ENCODE peak calls at places on chromosomes 13 and 19, in seven cellular contexts. S is NCI-H748 treated with DMSO at 0.1 percent for 48 hours, H is AG09309, A is putamen, Z is nephron progenitor cell, U is right cardiac atrium, Y is NCI-H1105 treated with DMSO at 0.1 percent for 48 hours. Q is an unnamed sample.

GRCh38 chr19:55956431-55956830 is 8.8 kb downstream of the NLRP8 start:
- DNase-seq in S (no peak), H (no peak), A (no peak), Z (no peak), U (no peak), Y (no peak), Q (no peak)

GRCh38 chr19:19149402-19149801 is 11.1 kb upstream of the TMEM161A start:
- DNase-seq in S (no peak), H (no peak), A (no peak), Z (no peak), U (peak; percentile 6), Y (no peak), Q (no peak)

GRCh38 chr19:5628919-5629481 is 6.1 kb downstream of the SAFB start:
- DNase-seq in S (no peak), H (no peak), A (no peak), Z (no peak), U (no peak), Y (no peak), Q (peak; percentile 38)

GRCh38 chr19:19464339-19465098 is 50.8 kb downstream of the TSSK6 start:
- DNase-seq in S (no peak), H (no peak), A (no peak), Z (no peak), U (no peak), Y (no peak), Q (no peak)

GRCh38 chr19:610801-611505 is 21.3 kb downstream of the HCN2 start:
- DNase-seq in S (no peak), H (no peak), A (no peak), Z (peak; percentile 54), U (peak; percentile 84), Y (no peak), Q (no peak)

GRCh38 chr13:74847966-74848365 is 634.0 kb downstream of the TBC1D4 start:
- DNase-seq in S (no peak), H (no peak), A (no peak), Z (no peak), U (no peak), Y (no peak), Q (no peak)

GRCh38 chr19:46132508-46133100 is 8.1 kb upstream of the IGFL3 start:
- DNase-seq in S (no peak), H (no peak), A (no peak), Z (no peak), U (no peak), Y (no peak), Q (no peak)

GRCh38 chr19:51138549-51138979 is 3.5 kb upstream of the SIGLEC7 start:
- DNase-seq in S (no peak), H (no peak), A (no peak), Z (no peak), U (peak; percentile 74), Y (no peak), Q (peak; percentile 83)

GRCh38 chr13:36385471-36385870 is 39.3 kb upstream of the SPART start:
- DNase-seq in S (no peak), H (no peak), A (no peak), Z (no peak), U (no peak), Y (no peak), Q (no peak)

GRCh38 chr19:1459479-1459878 is 9.6 kb downstream of the APC2 start:
- DNase-seq in S (no peak), H (no peak), A (no peak), Z (no peak), U (no peak), Y (no peak), Q (no peak)

GRCh38 chr13:75384881-75385707 is 96.9 kb downstream of the TBC1D4 start:
- DNase-seq in S (peak; percentile 89), H (no peak), A (peak; percentile 63), Z (no peak), U (no peak), Y (peak; percentile 2), Q (no peak)

GRCh38 chr13:29849071-29849541 is 1.3 kb downstream of the UBL3 start:
- DNase-seq in S (peak; percentile 80), H (no peak), A (peak; percentile 47), Z (no peak), U (peak; percentile 43), Y (no peak), Q (peak; percentile 76)

GRCh38 chr19:53389591-53390377 is 5.2 kb upstream of the ZNF765 start:
- DNase-seq in S (no peak), H (no peak), A (peak; percentile 21), Z (no peak), U (no peak), Y (no peak), Q (no peak)

GRCh38 chr19:53503126-53503525 is 34.8 kb upstream of the ZNF331 start:
- DNase-seq in S (peak; percentile 16), H (no peak), A (peak; percentile 18), Z (no peak), U (no peak), Y (no peak), Q (no peak)

GRCh38 chr19:51272183-51272817 is 21.4 kb downstream of the SIGLECL1 start:
- DNase-seq in S (no peak), H (no peak), A (no peak), Z (no peak), U (no peak), Y (no peak), Q (no peak)

GRCh38 chr13:106008540-106008939 is 526.9 kb downstream of the EFNB2 start:
- DNase-seq in S (no peak), H (no peak), A (no peak), Z (no peak), U (no peak), Y (no peak), Q (no peak)

GRCh38 chr19:30755581-30755980 is 383.4 kb downstream of the ZNF536 start:
- DNase-seq in S (no peak), H (no peak), A (peak; percentile 4), Z (no peak), U (no peak), Y (no peak), Q (no peak)

GRCh38 chr13:106143930-106144709 is 391.3 kb downstream of the EFNB2 start:
- DNase-seq in S (peak; percentile 91), H (no peak), A (no peak), Z (no peak), U (no peak), Y (peak; percentile 91), Q (no peak)

GRCh38 chr13:48600374-48601364 is 53.1 kb upstream of the CYSLTR2 start:
- DNase-seq in S (no peak), H (no peak), A (no peak), Z (no peak), U (peak; percentile 55), Y (no peak), Q (no peak)

GRCh38 chr13:21583496-21583895 is 20.5 kb downstream of the MICU2 start:
- DNase-seq in S (no peak), H (no peak), A (no peak), Z (no peak), U (no peak), Y (no peak), Q (no peak)

GRCh38 chr13:44471686-44472085 is 98.1 kb downstream of the SERP2 start:
- DNase-seq in S (no peak), H (peak; percentile 16), A (no peak), Z (no peak), U (no peak), Y (no peak), Q (no peak)

GRCh38 chr19:38977445-38978314 is 2.1 kb upstream of the FBXO17 start:
- DNase-seq in S (no peak), H (no peak), A (no peak), Z (no peak), U (no peak), Y (no peak), Q (no peak)

GRCh38 chr19:9885077-9885552 is 50.0 kb downstream of the PIN1 start:
- DNase-seq in S (no peak), H (no peak), A (peak; percentile 42), Z (no peak), U (peak; percentile 86), Y (no peak), Q (no peak)

GRCh38 chr13:98466634-98467236 is 110.2 kb downstream of the STK24 start:
- DNase-seq in S (no peak), H (no peak), A (no peak), Z (peak; percentile 75), U (peak; percentile 81), Y (no peak), Q (peak; percentile 20)

GRCh38 chr19:45999653-46000121 is 4.4 kb downstream of the CCDC61 start:
- DNase-seq in S (peak; percentile 15), H (no peak), A (peak; percentile 62), Z (peak; percentile 63), U (peak; percentile 68), Y (peak; percentile 46), Q (no peak)

Q was measured in AML-193.